ENCODE peak calls at places on chromosomes 1 and 21, in ten cellular contexts. Q is HCEC 1CT; C is NCI-H510A treated with DMSO at 0.1 percent for 48 hours; D is iris pigment epithelial cell; G is A549; A is HAP-1; N is dermis microvascular lymphatic vessel endothelial cell; L is kidney tubule cell; X is left cardiac atrium; I is activated naive CD4-positive, alpha-beta T cell treated with anti-CD3 and anti-CD28 coated beads for 36 hours. H is an unnamed sample.

GRCh38 chr1:32094721-32095521 is 12.9 kb upstream of the KPNA6 start:
- DNase-seq in C (no peak), A (no peak), D (no peak), G (no peak), I (no peak), Q (no peak), L (no peak), X (no peak), N (no peak), H (no peak)

GRCh38 chr1:54384921-54385726 is 21.1 kb downstream of the SSBP3 start:
- DNase-seq in G (no peak), Q (no peak), D (peak; percentile 64), X (no peak), N (peak; percentile 32), C (no peak), I (no peak), L (peak; percentile 18), A (no peak), H (no peak)

GRCh38 chr1:186997877-186998276 is 169.1 kb downstream of the PLA2G4A start:
- DNase-seq in L (no peak), X (no peak), C (no peak), N (no peak), G (no peak), Q (no peak), I (no peak), D (no peak), A (no peak), H (no peak)

GRCh38 chr1:157377216-157377821 is 175.0 kb downstream of the FCRL5 start:
- DNase-seq in G (peak; percentile 44), D (peak; percentile 30), Q (peak; percentile 30), L (peak; percentile 61), C (peak; percentile 17), N (peak; percentile 49), A (peak; percentile 14), I (peak; percentile 47), X (no peak), H (peak; percentile 40)

GRCh38 chr1:154955039-154955717 is 721 bp downstream of the PBXIP1 start:
- DNase-seq in L (peak; percentile 86), Q (peak; percentile 37), C (peak; percentile 63), A (peak; percentile 45), D (peak; percentile 89), I (peak; percentile 95), X (peak; percentile 49), G (peak; percentile 60), N (peak; percentile 92), H (peak; percentile 66)

GRCh38 chr21:41899431-41900202 is 20.5 kb upstream of the PRDM15 start:
- DNase-seq in X (no peak), N (no peak), G (no peak), Q (no peak), D (no peak), I (peak; percentile 58), A (no peak), L (no peak), C (no peak), H (no peak)

GRCh38 chr1:67018574-67018973 is 35.4 kb downstream of the SLC35D1 start:
- DNase-seq in G (no peak), X (no peak), N (no peak), A (no peak), L (no peak), D (no peak), Q (no peak), C (no peak), I (no peak), H (no peak)

GRCh38 chr1:221904319-221904718 is 162.4 kb upstream of the DUSP10 start:
- DNase-seq in D (no peak), I (no peak), G (no peak), Q (no peak), X (no peak), L (no peak), A (no peak), N (no peak), C (no peak), H (no peak)

GRCh38 chr21:32705139-32705538 is 22.7 kb downstream of the SYNJ1 start:
- DNase-seq in L (no peak), D (peak; percentile 42), N (no peak), C (no peak), Q (peak; percentile 2), A (no peak), X (no peak), I (no peak), G (no peak), H (no peak)

GRCh38 chr1:243264718-243265117 is 8.9 kb downstream of the SDCCAG8 start:
- DNase-seq in A (no peak), L (peak; percentile 50), C (no peak), X (no peak), G (peak; percentile 5), N (peak; percentile 96), I (no peak), D (peak; percentile 89), Q (peak; percentile 89), H (no peak)

GRCh38 chr1:85148524-85149250 is 52.1 kb downstream of the SYDE2 start:
- DNase-seq in G (no peak), L (peak; percentile 9), D (peak; percentile 71), C (no peak), I (peak; percentile 51), A (no peak), Q (peak; percentile 54), X (no peak), N (no peak), H (no peak)

GRCh38 chr1:220748091-220748934 is at the start of gene MTARC2:
- DNase-seq in A (no peak), N (peak; percentile 87), Q (peak; percentile 65), C (peak; percentile 93), L (peak; percentile 82), I (peak; percentile 16), X (peak; percentile 90), D (peak; percentile 55), G (peak; percentile 82), H (no peak)

GRCh38 chr1:93692001-93692400 is 10.4 kb upstream of the BCAR3 start:
- DNase-seq in L (peak; percentile 54), C (peak; percentile 39), G (no peak), I (no peak), N (no peak), X (no peak), Q (no peak), D (no peak), A (no peak), H (no peak)

GRCh38 chr1:96962807-96963206 is 241.2 kb downstream of the PTBP2 start:
- DNase-seq in C (peak; percentile 24), L (peak; percentile 47), N (no peak), I (no peak), G (no peak), A (no peak), Q (no peak), X (no peak), D (peak; percentile 72), H (no peak)

GRCh38 chr1:192516776-192517297 is 58.7 kb upstream of the RGS1 start:
- DNase-seq in X (no peak), N (no peak), D (peak; percentile 67), I (peak; percentile 76), C (no peak), L (peak; percentile 73), Q (peak; percentile 90), A (peak; percentile 56), G (no peak), H (peak; percentile 25)

GRCh38 chr1:25797939-25798338 is 2.1 kb upstream of the SELENON start:
- DNase-seq in X (no peak), L (peak; percentile 40), N (peak; percentile 26), I (peak; percentile 69), A (no peak), C (no peak), Q (no peak), G (peak; percentile 53), D (peak; percentile 25), H (no peak)

GRCh38 chr21:44356636-44357035 is 3.2 kb downstream of the TRPM2 start:
- DNase-seq in A (no peak), Q (no peak), I (peak; percentile 55), C (no peak), G (no peak), X (no peak), L (peak; percentile 75), N (no peak), D (no peak), H (no peak)

GRCh38 chr1:24966724-24967346 is 36.8 kb upstream of the RUNX3 start:
- DNase-seq in G (peak; percentile 53), X (no peak), A (no peak), Q (peak; percentile 77), I (peak; percentile 94), L (peak; percentile 63), N (no peak), C (no peak), D (peak; percentile 87), H (no peak)

GRCh38 chr1:205438213-205439158 is 16.6 kb upstream of the LEMD1 start:
- DNase-seq in D (peak; percentile 75), Q (peak; percentile 71), A (peak; percentile 76), G (peak; percentile 60), L (peak; percentile 80), X (peak; percentile 87), C (peak; percentile 87), I (peak; percentile 14), N (peak; percentile 63), H (no peak)

GRCh38 chr1:48753293-48753692 is 23.4 kb downstream of the BEND5 start:
- DNase-seq in L (no peak), G (no peak), I (no peak), D (no peak), N (no peak), X (no peak), C (no peak), A (no peak), Q (no peak), H (no peak)

GRCh38 chr1:226417350-226417749 is 9.5 kb upstream of the PARP1 start:
- DNase-seq in G (no peak), A (no peak), N (no peak), L (no peak), X (no peak), Q (no peak), C (no peak), D (no peak), I (no peak), H (no peak)

GRCh38 chr1:179921981-179922380 is 32.6 kb upstream of the CEP350 start:
- DNase-seq in I (no peak), G (no peak), C (no peak), L (no peak), N (no peak), X (no peak), A (no peak), D (no peak), Q (no peak), H (no peak)

GRCh38 chr1:58885998-58886397 is 102.2 kb upstream of the JUN start:
- DNase-seq in L (no peak), A (no peak), N (peak; percentile 43), D (peak; percentile 91), I (peak; percentile 64), X (peak; percentile 60), G (no peak), Q (no peak), C (no peak), H (peak; percentile 34)

GRCh38 chr1:160607051-160608032 is 28.0 kb upstream of the CD84 start:
- DNase-seq in N (peak; percentile 76), I (peak; percentile 81), Q (peak; percentile 73), G (peak; percentile 83), X (no peak), C (peak; percentile 25), A (peak; percentile 34), L (peak; percentile 87), D (peak; percentile 85), H (peak; percentile 28)

GRCh38 chr1:234186037-234186688 is 187.1 kb upstream of the COA6 start:
- DNase-seq in N (no peak), D (peak; percentile 60), G (peak; percentile 86), Q (peak; percentile 10), L (peak; percentile 97), I (peak; percentile 48), C (no peak), A (no peak), X (no peak), H (no peak)

GRCh38 chr1:91490501-91490900 is 10.2 kb upstream of the CDC7 start:
- DNase-seq in D (no peak), Q (no peak), L (no peak), I (no peak), G (no peak), X (no peak), C (no peak), A (no peak), N (no peak), H (no peak)

GRCh38 chr1:32241011-32241763 is 5.8 kb upstream of the FAM167B start:
- DNase-seq in X (peak; percentile 69), D (no peak), Q (peak; percentile 52), A (no peak), C (peak; percentile 39), N (peak; percentile 77), L (peak; percentile 83), G (peak; percentile 54), I (peak; percentile 55), H (peak; percentile 49)

GRCh38 chr1:219555031-219555667 is 57.8 kb downstream of the ZC3H11B start:
- DNase-seq in X (no peak), L (peak; percentile 52), C (no peak), G (peak; percentile 61), D (peak; percentile 66), I (no peak), Q (no peak), N (no peak), A (peak; percentile 91), H (no peak)